ENCODE peak calls at places on chromosomes 7 and 10, in nine cellular contexts. One of them, this sample, is unnamed.

GRCh38 chr7:38795596-38795995 is 113.4 kb downstream of the VPS41 start:
- DNase-seq in MM.1S: no peak
- DNase-seq in CD4-positive, alpha-beta T cell: no peak
- DNase-seq in right lobe of liver: no peak
- DNase-seq in neural crest cell: no peak
- DNase-seq in activated CD8-positive, alpha-beta T cell treated with anti-CD3 and anti-CD28 coated beads for 36 hours: no peak
- DNase-seq in ovary: no peak
- DNase-seq in osteocyte: no peak
- DNase-seq in foreskin fibroblast: no peak
- DNase-seq in this sample: no peak

GRCh38 chr10:794382-794956 is 105.0 kb upstream of the DIP2C start:
- DNase-seq in activated CD8-positive, alpha-beta T cell treated with anti-CD3 and anti-CD28 coated beads for 36 hours: no peak
- DNase-seq in right lobe of liver: no peak
- DNase-seq in MM.1S: no peak
- DNase-seq in ovary: peak
- DNase-seq in osteocyte: no peak
- DNase-seq in foreskin fibroblast: no peak
- DNase-seq in CD4-positive, alpha-beta T cell: no peak
- DNase-seq in neural crest cell: no peak
- DNase-seq in this sample: no peak

GRCh38 chr7:13414661-13415105 is 574.8 kb downstream of the ETV1 start:
- DNase-seq in ovary: no peak
- DNase-seq in osteocyte: no peak
- DNase-seq in CD4-positive, alpha-beta T cell: no peak
- DNase-seq in right lobe of liver: no peak
- DNase-seq in MM.1S: peak
- DNase-seq in neural crest cell: no peak
- DNase-seq in activated CD8-positive, alpha-beta T cell treated with anti-CD3 and anti-CD28 coated beads for 36 hours: no peak
- DNase-seq in foreskin fibroblast: no peak
- DNase-seq in this sample: no peak

GRCh38 chr10:2936816-2937215 is 130.5 kb upstream of the PFKP start:
- DNase-seq in neural crest cell: no peak
- DNase-seq in MM.1S: no peak
- DNase-seq in right lobe of liver: no peak
- DNase-seq in foreskin fibroblast: no peak
- DNase-seq in activated CD8-positive, alpha-beta T cell treated with anti-CD3 and anti-CD28 coated beads for 36 hours: no peak
- DNase-seq in CD4-positive, alpha-beta T cell: no peak
- DNase-seq in ovary: no peak
- DNase-seq in osteocyte: no peak
- DNase-seq in this sample: no peak

GRCh38 chr7:135938563-135938962 is 38.6 kb downstream of the MTPN start:
- DNase-seq in activated CD8-positive, alpha-beta T cell treated with anti-CD3 and anti-CD28 coated beads for 36 hours: no peak
- DNase-seq in MM.1S: no peak
- DNase-seq in right lobe of liver: no peak
- DNase-seq in osteocyte: no peak
- DNase-seq in CD4-positive, alpha-beta T cell: no peak
- DNase-seq in neural crest cell: no peak
- DNase-seq in foreskin fibroblast: no peak
- DNase-seq in ovary: no peak
- DNase-seq in this sample: peak

GRCh38 chr10:86598151-86598550 is 56.2 kb upstream of the OPN4 start:
- DNase-seq in osteocyte: peak
- DNase-seq in ovary: no peak
- DNase-seq in MM.1S: no peak
- DNase-seq in right lobe of liver: no peak
- DNase-seq in CD4-positive, alpha-beta T cell: no peak
- DNase-seq in activated CD8-positive, alpha-beta T cell treated with anti-CD3 and anti-CD28 coated beads for 36 hours: no peak
- DNase-seq in neural crest cell: no peak
- DNase-seq in foreskin fibroblast: no peak
- DNase-seq in this sample: no peak

GRCh38 chr7:70657532-70657931 is 474.4 kb upstream of the GALNT17 start:
- DNase-seq in foreskin fibroblast: no peak
- DNase-seq in MM.1S: no peak
- DNase-seq in ovary: no peak
- DNase-seq in neural crest cell: no peak
- DNase-seq in osteocyte: no peak
- DNase-seq in activated CD8-positive, alpha-beta T cell treated with anti-CD3 and anti-CD28 coated beads for 36 hours: no peak
- DNase-seq in CD4-positive, alpha-beta T cell: no peak
- DNase-seq in right lobe of liver: no peak
- DNase-seq in this sample: no peak

GRCh38 chr7:82897500-82897899 is 265.2 kb downstream of the PCLO start:
- DNase-seq in CD4-positive, alpha-beta T cell: no peak
- DNase-seq in activated CD8-positive, alpha-beta T cell treated with anti-CD3 and anti-CD28 coated beads for 36 hours: no peak
- DNase-seq in ovary: no peak
- DNase-seq in neural crest cell: no peak
- DNase-seq in MM.1S: no peak
- DNase-seq in foreskin fibroblast: peak
- DNase-seq in osteocyte: no peak
- DNase-seq in right lobe of liver: no peak
- DNase-seq in this sample: no peak

GRCh38 chr7:38731195-38731594 is 100.0 kb upstream of the AMPH start:
- DNase-seq in right lobe of liver: no peak
- DNase-seq in CD4-positive, alpha-beta T cell: no peak
- DNase-seq in foreskin fibroblast: peak
- DNase-seq in osteocyte: no peak
- DNase-seq in MM.1S: no peak
- DNase-seq in ovary: no peak
- DNase-seq in neural crest cell: no peak
- DNase-seq in activated CD8-positive, alpha-beta T cell treated with anti-CD3 and anti-CD28 coated beads for 36 hours: no peak
- DNase-seq in this sample: no peak

GRCh38 chr7:107563761-107564552 is at the start of the genes COG5 and DUS4L:
- DNase-seq in foreskin fibroblast: peak
- DNase-seq in osteocyte: peak
- DNase-seq in neural crest cell: peak
- DNase-seq in CD4-positive, alpha-beta T cell: peak
- DNase-seq in ovary: peak
- DNase-seq in activated CD8-positive, alpha-beta T cell treated with anti-CD3 and anti-CD28 coated beads for 36 hours: peak
- DNase-seq in right lobe of liver: peak
- DNase-seq in MM.1S: peak
- DNase-seq in this sample: peak

GRCh38 chr7:94400643-94401042 is 5.9 kb downstream of the COL1A2 start:
- DNase-seq in ovary: no peak
- DNase-seq in osteocyte: no peak
- DNase-seq in CD4-positive, alpha-beta T cell: no peak
- DNase-seq in activated CD8-positive, alpha-beta T cell treated with anti-CD3 and anti-CD28 coated beads for 36 hours: no peak
- DNase-seq in MM.1S: no peak
- DNase-seq in right lobe of liver: no peak
- DNase-seq in neural crest cell: no peak
- DNase-seq in foreskin fibroblast: peak
- DNase-seq in this sample: no peak

GRCh38 chr10:80411267-80411668 is 2.9 kb downstream of the PRXL2A start:
- DNase-seq in neural crest cell: no peak
- DNase-seq in ovary: peak
- DNase-seq in osteocyte: no peak
- DNase-seq in MM.1S: no peak
- DNase-seq in activated CD8-positive, alpha-beta T cell treated with anti-CD3 and anti-CD28 coated beads for 36 hours: no peak
- DNase-seq in CD4-positive, alpha-beta T cell: no peak
- DNase-seq in right lobe of liver: peak
- DNase-seq in foreskin fibroblast: no peak
- DNase-seq in this sample: no peak

GRCh38 chr7:148242271-148242801 is 348.2 kb upstream of the C7orf33 start:
- DNase-seq in activated CD8-positive, alpha-beta T cell treated with anti-CD3 and anti-CD28 coated beads for 36 hours: peak
- DNase-seq in neural crest cell: peak
- DNase-seq in right lobe of liver: no peak
- DNase-seq in osteocyte: no peak
- DNase-seq in foreskin fibroblast: no peak
- DNase-seq in MM.1S: peak
- DNase-seq in ovary: no peak
- DNase-seq in CD4-positive, alpha-beta T cell: no peak
- DNase-seq in this sample: peak

GRCh38 chr10:31036209-31036608 is 4.5 kb upstream of the ZNF438 start:
- DNase-seq in CD4-positive, alpha-beta T cell: no peak
- DNase-seq in osteocyte: no peak
- DNase-seq in MM.1S: no peak
- DNase-seq in activated CD8-positive, alpha-beta T cell treated with anti-CD3 and anti-CD28 coated beads for 36 hours: no peak
- DNase-seq in right lobe of liver: no peak
- DNase-seq in neural crest cell: no peak
- DNase-seq in ovary: no peak
- DNase-seq in foreskin fibroblast: peak
- DNase-seq in this sample: no peak

GRCh38 chr7:881441-882234 is 5.3 kb downstream of the GET4 start:
- DNase-seq in osteocyte: no peak
- DNase-seq in MM.1S: no peak
- DNase-seq in activated CD8-positive, alpha-beta T cell treated with anti-CD3 and anti-CD28 coated beads for 36 hours: no peak
- DNase-seq in ovary: no peak
- DNase-seq in foreskin fibroblast: no peak
- DNase-seq in CD4-positive, alpha-beta T cell: no peak
- DNase-seq in neural crest cell: no peak
- DNase-seq in right lobe of liver: no peak
- DNase-seq in this sample: no peak

GRCh38 chr10:82190432-82191260 is 315.7 kb downstream of the NRG3 start:
- DNase-seq in right lobe of liver: no peak
- DNase-seq in activated CD8-positive, alpha-beta T cell treated with anti-CD3 and anti-CD28 coated beads for 36 hours: no peak
- DNase-seq in ovary: no peak
- DNase-seq in MM.1S: no peak
- DNase-seq in osteocyte: no peak
- DNase-seq in foreskin fibroblast: no peak
- DNase-seq in neural crest cell: no peak
- DNase-seq in CD4-positive, alpha-beta T cell: no peak
- DNase-seq in this sample: no peak

GRCh38 chr7:46881507-46882127 is 700.3 kb downstream of the TNS3 start:
- DNase-seq in CD4-positive, alpha-beta T cell: no peak
- DNase-seq in ovary: no peak
- DNase-seq in activated CD8-positive, alpha-beta T cell treated with anti-CD3 and anti-CD28 coated beads for 36 hours: no peak
- DNase-seq in neural crest cell: no peak
- DNase-seq in foreskin fibroblast: no peak
- DNase-seq in osteocyte: no peak
- DNase-seq in right lobe of liver: no peak
- DNase-seq in MM.1S: no peak
- DNase-seq in this sample: no peak

GRCh38 chr7:27269455-27269854 is 26.9 kb downstream of the EVX1 start:
- DNase-seq in osteocyte: no peak
- DNase-seq in foreskin fibroblast: no peak
- DNase-seq in CD4-positive, alpha-beta T cell: no peak
- DNase-seq in right lobe of liver: no peak
- DNase-seq in activated CD8-positive, alpha-beta T cell treated with anti-CD3 and anti-CD28 coated beads for 36 hours: no peak
- DNase-seq in MM.1S: no peak
- DNase-seq in ovary: no peak
- DNase-seq in neural crest cell: no peak
- DNase-seq in this sample: no peak
- TF ChIP-seq CTCF in osteocyte: no peak
- TF ChIP-seq CTCF in foreskin fibroblast: no peak
- TF ChIP-seq CTCF in CD4-positive, alpha-beta T cell: no peak
- TF ChIP-seq CTCF in right lobe of liver: no peak
- TF ChIP-seq CTCF in activated CD8-positive, alpha-beta T cell treated with anti-CD3 and anti-CD28 coated beads for 36 hours: no peak
- TF ChIP-seq CTCF in MM.1S: no peak
- TF ChIP-seq CTCF in ovary: no peak
- TF ChIP-seq CTCF in neural crest cell: no peak
- TF ChIP-seq CTCF in this sample: no peak

DNA sequence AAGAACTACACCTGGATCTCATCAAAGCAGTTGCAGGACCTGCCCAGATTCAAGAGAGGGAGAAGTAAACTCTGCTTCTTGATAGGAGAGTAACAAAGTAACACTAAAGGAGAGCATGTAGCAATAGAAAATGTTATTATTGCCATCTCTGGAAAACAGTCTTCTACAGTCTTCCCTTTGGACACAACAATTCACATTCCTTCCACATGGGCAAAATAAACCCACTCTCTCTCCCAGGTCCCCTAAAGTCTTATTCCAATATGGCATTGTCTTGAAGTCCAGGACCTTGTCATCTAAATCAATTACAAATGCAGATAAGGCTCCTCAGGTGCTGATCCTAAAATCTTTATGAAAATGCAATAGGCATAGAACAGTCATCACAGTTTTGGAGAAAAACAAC is 10.3 kb upstream of the WNT2 start:
- DNase-seq in right lobe of liver: no peak
- DNase-seq in neural crest cell: no peak
- DNase-seq in foreskin fibroblast: no peak
- DNase-seq in MM.1S: no peak
- DNase-seq in CD4-positive, alpha-beta T cell: no peak
- DNase-seq in ovary: no peak
- DNase-seq in osteocyte: no peak
- DNase-seq in activated CD8-positive, alpha-beta T cell treated with anti-CD3 and anti-CD28 coated beads for 36 hours: no peak
- DNase-seq in this sample: no peak
- TF ChIP-seq CTCF in right lobe of liver: no peak
- TF ChIP-seq CTCF in neural crest cell: no peak
- TF ChIP-seq CTCF in foreskin fibroblast: no peak
- TF ChIP-seq CTCF in MM.1S: no peak
- TF ChIP-seq CTCF in CD4-positive, alpha-beta T cell: no peak
- TF ChIP-seq CTCF in ovary: no peak
- TF ChIP-seq CTCF in osteocyte: no peak
- TF ChIP-seq CTCF in activated CD8-positive, alpha-beta T cell treated with anti-CD3 and anti-CD28 coated beads for 36 hours: no peak
- TF ChIP-seq CTCF in this sample: no peak

GRCh38 chr10:124389613-124390361 is 28.9 kb downstream of the OAT start:
- DNase-seq in right lobe of liver: peak
- DNase-seq in neural crest cell: no peak
- DNase-seq in CD4-positive, alpha-beta T cell: no peak
- DNase-seq in foreskin fibroblast: no peak
- DNase-seq in osteocyte: no peak
- DNase-seq in activated CD8-positive, alpha-beta T cell treated with anti-CD3 and anti-CD28 coated beads for 36 hours: no peak
- DNase-seq in ovary: peak
- DNase-seq in MM.1S: peak
- DNase-seq in this sample: no peak
- TF ChIP-seq CTCF in right lobe of liver: no peak
- TF ChIP-seq CTCF in neural crest cell: peak
- TF ChIP-seq CTCF in CD4-positive, alpha-beta T cell: peak
- TF ChIP-seq CTCF in foreskin fibroblast: no peak
- TF ChIP-seq CTCF in osteocyte: no peak
- TF ChIP-seq CTCF in activated CD8-positive, alpha-beta T cell treated with anti-CD3 and anti-CD28 coated beads for 36 hours: no peak
- TF ChIP-seq CTCF in ovary: no peak
- TF ChIP-seq CTCF in MM.1S: no peak
- TF ChIP-seq CTCF in this sample: no peak

GRCh38 chr7:85185355-85186082 is 1.3 kb downstream of the SEMA3D start:
- DNase-seq in osteocyte: peak
- DNase-seq in ovary: peak
- DNase-seq in CD4-positive, alpha-beta T cell: no peak
- DNase-seq in foreskin fibroblast: peak
- DNase-seq in MM.1S: no peak
- DNase-seq in activated CD8-positive, alpha-beta T cell treated with anti-CD3 and anti-CD28 coated beads for 36 hours: no peak
- DNase-seq in neural crest cell: peak
- DNase-seq in right lobe of liver: peak
- DNase-seq in this sample: peak

GRCh38 chr7:85186083-85186520 is 754 bp downstream of the SEMA3D start:
- DNase-seq in CD4-positive, alpha-beta T cell: no peak
- DNase-seq in activated CD8-positive, alpha-beta T cell treated with anti-CD3 and anti-CD28 coated beads for 36 hours: no peak
- DNase-seq in neural crest cell: peak
- DNase-seq in MM.1S: no peak
- DNase-seq in ovary: peak
- DNase-seq in osteocyte: peak
- DNase-seq in right lobe of liver: no peak
- DNase-seq in foreskin fibroblast: peak
- DNase-seq in this sample: peak

GRCh38 chr7:85186521-85187241 is at the start of gene SEMA3D:
- DNase-seq in osteocyte: peak
- DNase-seq in MM.1S: peak
- DNase-seq in foreskin fibroblast: peak
- DNase-seq in CD4-positive, alpha-beta T cell: no peak
- DNase-seq in neural crest cell: peak
- DNase-seq in activated CD8-positive, alpha-beta T cell treated with anti-CD3 and anti-CD28 coated beads for 36 hours: peak
- DNase-seq in right lobe of liver: peak
- DNase-seq in ovary: peak
- DNase-seq in this sample: peak

DNA sequence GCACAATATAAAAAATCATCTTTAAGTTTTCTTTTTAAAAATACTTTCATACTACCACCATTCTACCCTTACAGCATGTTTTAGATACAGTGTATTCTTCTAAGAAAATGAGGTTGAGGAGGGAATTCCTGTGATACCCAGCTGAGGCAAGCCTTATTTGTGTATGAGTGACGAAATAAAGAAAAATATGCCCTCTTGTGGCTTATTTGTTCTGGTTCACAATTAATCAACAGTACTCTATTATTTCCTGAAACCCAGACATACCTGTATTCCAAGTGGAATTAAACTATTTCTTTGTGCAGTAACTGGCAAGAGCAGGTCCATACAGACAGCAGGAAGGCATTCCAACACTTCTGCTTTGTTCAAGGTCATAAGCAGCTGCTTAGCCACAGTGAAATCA is 4.5 kb upstream of the SEMA3D start:
- DNase-seq in right lobe of liver: no peak
- DNase-seq in neural crest cell: no peak
- DNase-seq in foreskin fibroblast: no peak
- DNase-seq in activated CD8-positive, alpha-beta T cell treated with anti-CD3 and anti-CD28 coated beads for 36 hours: no peak
- DNase-seq in CD4-positive, alpha-beta T cell: no peak
- DNase-seq in osteocyte: no peak
- DNase-seq in ovary: no peak
- DNase-seq in MM.1S: peak
- DNase-seq in this sample: no peak
- TF ChIP-seq CTCF in right lobe of liver: peak
- TF ChIP-seq CTCF in neural crest cell: peak
- TF ChIP-seq CTCF in foreskin fibroblast: peak
- TF ChIP-seq CTCF in activated CD8-positive, alpha-beta T cell treated with anti-CD3 and anti-CD28 coated beads for 36 hours: no peak
- TF ChIP-seq CTCF in CD4-positive, alpha-beta T cell: no peak
- TF ChIP-seq CTCF in osteocyte: peak
- TF ChIP-seq CTCF in ovary: no peak
- TF ChIP-seq CTCF in MM.1S: peak
- TF ChIP-seq CTCF in this sample: no peak

This sample was measured in GM10248.